ENCODE peak calls at places on chromosomes 7 and 10, in nine cellular contexts. F is Calu3, B is foreskin fibroblast, L is hepatocyte, J is GM12865, Y is fibroblast of lung, N is brain microvascular endothelial cell, X is H9, U is dorsolateral prefrontal cortex. T is an unnamed sample.

GRCh38 chr10:61903184-61903990 is 1.9 kb downstream of the ARID5B start:
- DNase-seq in F (peak), B (peak), L (peak), J (peak), Y (peak), N (no peak), X (peak), U (peak), T (peak)

GRCh38 chr10:5413012-5413938 is 918 bp downstream of the NET1 start:
- DNase-seq in F (peak), B (peak), L (peak), J (peak), Y (peak), N (peak), X (peak), U (no peak), T (peak)

GRCh38 chr7:135772639-135773019 is 24.0 kb upstream of the FAM180A start:
- DNase-seq in F (no peak), B (no peak), L (no peak), J (no peak), Y (no peak), N (no peak), X (no peak), U (no peak), T (no peak)

GRCh38 chr7:27899601-27900000 is 159.6 kb downstream of the TAX1BP1 start:
- DNase-seq in F (no peak), B (no peak), L (no peak), J (no peak), Y (no peak), N (no peak), X (no peak), U (no peak), T (no peak)

GRCh38 chr10:100661546-100661945 is 83.8 kb upstream of the PAX2 start:
- DNase-seq in F (no peak), B (no peak), L (no peak), J (no peak), Y (no peak), N (no peak), X (peak), U (no peak), T (no peak)

GRCh38 chr7:51847461-51848134 is 531.0 kb upstream of the COBL start:
- DNase-seq in F (no peak), B (no peak), L (peak), J (no peak), Y (no peak), N (no peak), X (peak), U (no peak), T (peak)

GRCh38 chr10:78774999-78775711 is 293.6 kb upstream of the ZMIZ1 start:
- DNase-seq in F (no peak), B (no peak), L (peak), J (no peak), Y (peak), N (peak), X (no peak), U (no peak), T (no peak)

GRCh38 chr10:50991496-50992355 is 82.6 kb upstream of the PRKG1 start:
- DNase-seq in F (peak), B (no peak), L (peak), J (no peak), Y (peak), N (peak), X (peak), U (no peak), T (no peak)

GRCh38 chr10:99685232-99686041 is 26.1 kb downstream of the ENTPD7 start:
- DNase-seq in F (no peak), B (no peak), L (no peak), J (peak), Y (no peak), N (no peak), X (no peak), U (no peak), T (peak)

GRCh38 chr7:22485189-22485588 is 14.8 kb downstream of the STEAP1B start:
- DNase-seq in F (no peak), B (no peak), L (no peak), J (no peak), Y (peak), N (peak), X (no peak), U (no peak), T (no peak)

DNA sequence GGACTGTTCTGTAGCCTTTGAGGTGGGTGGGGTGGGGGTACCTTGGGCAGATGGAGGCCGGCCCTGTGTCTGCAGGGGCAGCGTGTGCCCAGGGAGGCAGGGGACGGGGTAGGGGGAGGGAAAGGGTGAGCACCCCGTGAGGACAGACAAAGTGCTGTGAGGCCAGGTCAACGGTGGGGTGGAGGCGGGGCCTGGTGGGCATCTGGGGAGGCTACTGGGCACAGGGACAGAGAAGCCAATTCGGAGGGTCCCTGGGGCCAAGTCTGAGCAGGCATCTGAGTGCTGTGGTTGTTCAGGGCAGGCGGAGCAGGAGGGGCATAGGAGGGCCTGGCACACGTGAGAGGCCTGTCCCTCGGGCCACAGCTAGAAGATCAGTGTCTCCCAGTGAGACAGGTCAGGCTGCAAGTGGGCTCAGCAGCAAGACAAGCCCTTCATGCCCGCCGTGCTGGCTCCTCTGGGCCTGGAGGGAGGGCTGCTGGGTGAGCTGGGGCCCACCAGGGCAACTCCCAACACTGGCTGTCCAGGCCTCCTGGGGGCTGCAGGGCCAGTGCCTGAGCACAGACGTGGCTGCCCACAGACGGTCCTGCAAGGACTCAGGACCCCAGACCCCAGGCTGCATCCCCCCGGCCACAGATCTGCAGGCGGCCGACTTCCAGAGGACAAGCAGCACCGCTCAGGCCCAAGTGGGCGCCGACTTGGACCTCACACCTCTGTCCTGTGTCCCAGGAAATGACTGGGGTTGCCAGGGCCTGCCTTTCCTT is 26.4 kb upstream of the KNDC1 start:
- DNase-seq in F (no peak), B (no peak), L (no peak), J (no peak), Y (no peak), N (no peak), X (no peak), U (no peak), T (no peak)
- TF ChIP-seq CTCF in F (no peak), B (no peak), L (no peak), J (no peak), Y (no peak), N (no peak), X (no peak), U (no peak), T (no peak)

GRCh38 chr7:18607025-18607424 is 111.5 kb downstream of the HDAC9 start:
- DNase-seq in F (no peak), B (no peak), L (no peak), J (no peak), Y (peak), N (no peak), X (no peak), U (no peak), T (peak)

GRCh38 chr7:18614841-18615240 is 119.3 kb downstream of the HDAC9 start:
- DNase-seq in F (no peak), B (no peak), L (no peak), J (no peak), Y (no peak), N (no peak), X (no peak), U (no peak), T (no peak)

DNA sequence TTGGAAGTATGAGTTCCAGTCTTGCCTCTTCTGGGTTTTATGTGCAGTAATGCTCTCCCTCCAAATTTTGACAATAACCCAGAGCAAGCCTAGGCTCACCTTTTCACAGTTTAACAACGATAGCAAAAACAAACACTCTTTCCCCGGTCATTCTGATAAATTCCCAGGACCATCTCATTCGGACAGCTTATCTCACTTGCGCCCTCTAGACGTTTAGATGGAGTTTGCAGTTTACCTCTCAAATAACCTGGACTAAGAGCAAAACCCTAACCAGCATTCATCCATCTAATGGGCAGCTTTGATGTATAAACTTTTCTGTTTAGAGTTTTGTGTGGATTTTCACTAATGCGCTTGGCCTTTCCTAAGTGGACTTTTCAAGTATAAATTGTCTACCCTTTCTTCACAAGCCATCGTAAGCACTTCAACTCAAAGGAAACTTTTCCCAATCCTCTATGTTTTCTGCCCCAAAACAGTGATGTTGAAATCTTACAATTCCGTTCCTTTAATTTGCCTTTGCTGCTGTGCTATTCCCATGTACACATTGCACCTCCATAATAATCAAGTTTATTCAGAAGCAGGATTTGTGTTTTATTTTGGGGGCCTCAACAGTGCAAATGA is 114.9 kb downstream of the HDAC9 start:
- DNase-seq in F (peak), B (no peak), L (peak), J (peak), Y (peak), N (peak), X (peak), U (no peak), T (peak)
- TF ChIP-seq CTCF in F (peak), B (peak), L (peak), J (peak), Y (peak), N (peak), X (peak), U (peak), T (no peak)

GRCh38 chr10:73174148-73174925 is 6.4 kb downstream of the FAM149B1 start:
- DNase-seq in F (no peak), B (no peak), L (no peak), J (no peak), Y (no peak), N (no peak), X (no peak), U (no peak), T (no peak)
- TF ChIP-seq CTCF in F (no peak), B (no peak), L (no peak), J (no peak), Y (no peak), N (no peak), X (no peak), U (no peak), T (no peak)

DNA sequence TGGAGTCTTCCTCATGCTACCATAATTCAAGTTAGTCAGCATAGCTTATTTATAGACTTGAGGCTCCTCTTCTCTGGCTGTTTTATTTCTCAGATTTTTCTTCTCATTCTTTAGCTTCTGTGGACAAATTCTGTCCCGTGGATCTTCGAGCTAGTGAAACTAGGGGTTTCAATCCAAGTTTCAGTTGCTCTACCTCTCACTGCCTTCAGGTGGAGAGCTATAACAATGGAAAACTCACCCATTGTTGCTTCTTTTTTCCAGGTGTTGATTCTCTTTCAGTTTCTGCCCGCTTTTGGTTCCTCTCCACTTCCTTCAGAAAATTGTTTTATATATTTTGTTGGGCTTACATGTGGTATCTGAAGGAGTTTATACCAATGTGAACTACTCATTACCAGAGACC is 266.0 kb downstream of the TCF7L2 start:
- DNase-seq in F (no peak), B (no peak), L (no peak), J (no peak), Y (no peak), N (no peak), X (no peak), U (no peak), T (peak)
- TF ChIP-seq CTCF in F (no peak), B (no peak), L (peak), J (no peak), Y (no peak), N (peak), X (peak), U (no peak), T (no peak)

DNA sequence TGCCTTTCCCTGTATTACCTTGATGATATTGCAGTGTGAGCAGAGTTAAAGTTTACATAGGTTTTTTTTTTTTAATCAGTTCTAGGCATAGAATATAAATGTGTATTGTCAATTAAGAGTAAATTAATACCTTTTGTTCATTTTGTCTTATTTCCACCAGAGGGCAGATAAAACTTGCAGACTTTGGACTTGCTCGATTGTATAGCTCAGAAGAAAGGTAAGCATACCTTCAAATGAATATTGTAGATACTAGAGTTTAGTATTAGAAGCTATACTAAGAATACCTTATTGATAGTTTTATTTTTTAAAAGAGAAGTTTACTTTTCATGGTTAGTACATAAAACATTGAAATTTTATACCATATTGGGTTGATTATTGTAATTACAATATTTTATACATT is 86.8 kb downstream of the MPLKIP start:
- DNase-seq in F (no peak), B (no peak), L (no peak), J (peak), Y (no peak), N (no peak), X (no peak), U (no peak), T (peak)
- TF ChIP-seq CTCF in F (peak), B (peak), L (peak), J (no peak), Y (peak), N (peak), X (no peak), U (no peak), T (no peak)

GRCh38 chr10:24418532-24418931 is 209.6 kb downstream of the KIAA1217 start:
- DNase-seq in F (no peak), B (no peak), L (no peak), J (no peak), Y (no peak), N (no peak), X (no peak), U (no peak), T (no peak)
- TF ChIP-seq CTCF in F (peak), B (no peak), L (no peak), J (no peak), Y (peak), N (peak), X (peak), U (no peak), T (peak)

GRCh38 chr7:117669818-117670217 is 190.0 kb downstream of the CFTR start:
- DNase-seq in F (no peak), B (no peak), L (no peak), J (no peak), Y (no peak), N (no peak), X (no peak), U (peak), T (no peak)
- TF ChIP-seq CTCF in F (no peak), B (no peak), L (peak), J (no peak), Y (no peak), N (peak), X (peak), U (peak), T (no peak)